ENCODE peak calls at places on chromosomes 3 and 15, in four cellular contexts. X is neural progenitor cell, G is kidney epithelial cell, Q is stomach. P is an unnamed sample.

GRCh38 chr3:1118074-1118473 is 25.2 kb downstream of the CNTN6 start:
- DNase-seq in Q (no peak), G (peak), X (no peak), P (peak)

GRCh38 chr3:43581343-43581742 is 40.5 kb downstream of the ANO10 start:
- DNase-seq in X (no peak), Q (no peak), G (no peak), P (no peak)

GRCh38 chr3:132317229-132317948 is at the start of gene ACP3:
- DNase-seq in X (peak), G (no peak), Q (peak), P (no peak)

GRCh38 chr15:45891766-45892165 is 256.9 kb downstream of the SQOR start:
- DNase-seq in G (no peak), X (no peak), Q (peak), P (peak)

GRCh38 chr3:178551916-178552321 is 15.7 kb downstream of the KCNMB2 start:
- DNase-seq in Q (no peak), G (peak), X (no peak), P (peak)

GRCh38 chr3:196323723-196324122 is 5.7 kb upstream of the DYNLT2B start:
- DNase-seq in Q (no peak), X (peak), G (no peak), P (no peak)

GRCh38 chr15:80906159-80906775 is 83.4 kb downstream of the MESD start:
- DNase-seq in X (no peak), G (peak), Q (no peak), P (peak)

GRCh38 chr3:42450567-42450966 is 40.2 kb upstream of the LYZL4 start:
- DNase-seq in X (no peak), Q (no peak), G (no peak), P (no peak)

DNA sequence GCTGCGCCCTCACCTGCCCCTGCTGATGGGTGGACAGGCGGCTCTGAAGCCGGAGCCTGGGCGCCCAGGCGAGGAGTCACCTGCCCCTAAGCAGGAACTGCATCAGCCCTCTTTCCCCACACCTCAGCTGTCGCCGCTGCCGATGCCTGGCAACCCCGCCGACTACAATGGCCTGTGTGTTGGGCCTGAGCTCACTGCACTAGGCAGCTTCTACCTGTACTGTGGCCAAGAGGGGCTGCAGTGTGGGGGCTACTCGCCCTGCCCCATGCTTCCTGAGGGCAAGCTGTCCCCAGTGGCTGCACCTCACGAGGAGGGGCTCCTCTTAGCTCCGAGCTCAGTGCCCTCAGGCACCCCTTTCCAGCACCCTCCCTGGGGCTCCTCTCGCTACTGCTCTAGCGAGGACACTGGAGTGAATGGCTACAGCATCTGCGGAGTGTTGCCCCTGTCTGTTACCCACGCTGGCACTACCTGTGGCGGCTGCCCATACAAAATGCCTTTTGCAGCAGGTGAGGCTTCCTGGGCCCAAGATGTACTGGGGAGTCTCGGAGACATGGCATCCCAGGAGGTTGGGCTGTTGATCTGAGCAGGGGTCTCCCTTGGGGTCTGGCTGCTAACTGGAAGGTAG is 11.3 kb upstream of the CHST14 start:
- DNase-seq in X (no peak), Q (no peak), G (no peak), P (no peak)
- H3K4me3 ChIP-seq in X (no peak), Q (no peak), G (no peak), P (no peak)

GRCh38 chr15:49270541-49271421 is 100.7 kb downstream of the GALK2 start:
- DNase-seq in X (peak), Q (no peak), G (no peak), P (no peak)
- TF ChIP-seq CTCF in X (no peak), Q (no peak), G (no peak), P (no peak)

GRCh38 chr15:90750186-90750585 is 33.0 kb downstream of the BLM start:
- DNase-seq in G (no peak), X (no peak), Q (no peak), P (no peak)

GRCh38 chr15:90751300-90751825 is 34.2 kb downstream of the BLM start:
- DNase-seq in Q (no peak), G (no peak), X (no peak), P (no peak)

GRCh38 chr15:90744759-90745402 is 27.7 kb downstream of the BLM start:
- DNase-seq in Q (no peak), X (no peak), G (no peak), P (no peak)

GRCh38 chr15:90749754-90750153 is 32.6 kb downstream of the BLM start:
- DNase-seq in G (no peak), X (no peak), Q (no peak), P (no peak)
- H3K4me3 ChIP-seq in G (no peak), X (no peak), Q (no peak), P (no peak)

GRCh38 chr3:172673210-172673679 is 37.6 kb downstream of the NCEH1 start:
- DNase-seq in G (no peak), Q (peak), X (peak), P (no peak)
- TF ChIP-seq CTCF in G (peak), Q (peak), X (peak), P (peak)

DNA sequence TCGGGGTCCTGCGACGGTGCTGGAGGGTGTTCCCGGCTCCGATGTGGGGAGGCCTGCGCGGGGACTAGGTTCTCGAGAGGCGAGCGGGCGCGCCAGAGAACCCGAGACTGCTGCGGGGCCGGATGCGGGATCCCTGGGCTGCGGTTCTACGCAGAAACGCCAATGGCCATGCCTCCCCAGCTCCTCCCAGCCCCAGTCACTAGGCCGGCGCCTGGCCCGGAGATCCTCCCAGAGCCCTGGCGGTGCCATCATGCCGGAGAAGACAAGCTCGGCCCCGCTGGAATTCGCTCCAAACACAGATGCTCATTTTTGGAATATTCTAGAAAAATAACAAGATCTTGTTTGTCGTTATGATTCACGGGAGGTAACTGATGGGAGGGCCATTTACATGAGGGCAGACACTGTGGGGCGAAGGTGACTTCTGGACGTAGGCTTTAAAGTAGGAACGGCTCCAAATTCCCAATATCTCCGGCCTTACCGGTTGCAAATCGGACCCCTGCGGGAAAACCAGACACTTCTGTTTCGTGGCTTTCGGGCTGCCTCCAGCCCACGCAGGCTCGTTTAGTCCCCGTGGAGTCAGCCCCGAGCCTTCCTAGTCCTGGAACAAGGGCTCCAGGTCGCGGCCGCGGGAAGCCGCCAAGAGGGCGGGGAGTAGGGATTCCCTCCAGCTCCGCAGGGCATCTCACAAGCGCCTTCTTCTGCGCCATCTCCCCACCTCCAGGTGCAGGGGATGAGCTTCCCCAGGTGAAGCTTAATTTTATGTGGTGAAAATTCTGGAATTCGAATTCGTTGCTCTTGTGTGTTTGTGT is 74.8 kb upstream of the POLG start:
- DNase-seq in G (no peak), X (peak), Q (no peak), P (no peak)
- H3K4me3 ChIP-seq in G (no peak), X (no peak), Q (peak), P (peak)

DNA sequence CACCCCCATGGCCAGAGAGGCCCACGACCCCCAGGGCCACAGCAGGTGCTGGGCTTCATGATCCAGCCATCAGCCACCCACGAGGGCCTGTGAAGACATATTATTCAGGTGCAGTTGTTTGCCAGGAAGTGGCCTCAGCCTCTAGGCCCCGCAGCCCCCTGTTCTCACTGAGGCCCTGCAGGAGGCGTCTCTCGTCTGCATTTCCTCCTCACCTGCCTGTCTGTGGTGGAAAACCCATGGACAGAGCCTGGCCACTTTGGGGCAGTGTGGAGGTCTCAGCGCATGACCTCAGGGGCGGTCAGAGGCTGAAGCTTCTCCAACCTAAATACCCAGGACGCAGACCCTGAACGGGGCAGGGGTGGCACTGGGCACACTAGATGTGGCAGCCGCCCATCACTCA is 18.6 kb downstream of the UROC1 start:
- DNase-seq in G (no peak), Q (no peak), X (peak), P (no peak)
- TF ChIP-seq CTCF in G (no peak), Q (no peak), X (peak), P (no peak)

DNA sequence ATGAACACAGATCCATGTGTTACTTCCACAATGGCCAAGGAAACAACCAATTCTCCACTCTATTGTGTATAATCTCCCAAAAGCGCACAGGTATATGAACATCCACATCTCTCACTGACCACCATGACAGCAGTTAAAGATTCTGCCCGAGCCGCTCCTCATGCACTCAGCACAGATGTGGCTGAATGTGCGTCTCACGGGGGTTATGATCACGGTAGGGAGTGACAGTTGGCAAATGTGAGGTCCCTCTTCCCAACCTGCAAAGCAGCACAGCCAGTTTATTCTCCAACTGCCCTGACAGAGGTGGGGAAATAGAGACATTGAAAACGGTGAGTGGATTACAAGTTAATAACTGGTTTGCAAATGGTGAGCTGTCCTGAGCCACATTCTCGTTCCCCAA is 17.6 kb downstream of the FOXP1 start:
- DNase-seq in X (no peak), Q (no peak), G (no peak), P (no peak)
- H3K4me3 ChIP-seq in X (no peak), Q (no peak), G (no peak), P (no peak)

GRCh38 chr3:186722457-186722856 is 5.3 kb downstream of the KNG1 start:
- DNase-seq in G (no peak), Q (no peak), X (peak), P (no peak)
- TF ChIP-seq CTCF in G (peak), Q (no peak), X (no peak), P (peak)

P was measured in epithelial cell of proximal tubule.